ENCODE peak calls at places on chromosomes 12 and 14, in nine cellular contexts. L is fibroblast of lung; R is B cell; S is spleen; W is heart left ventricle; N is cardiac muscle cell; Z is tibial artery; X is activated B cell treated with CpG ODN at 0.5 μM for 24 hours; F is CD4-positive, alpha-beta T cell. A is an unnamed sample.

GRCh38 chr14:23442721-23443356 is 7.4 kb upstream of the MYH7 start:
- DNase-seq in L (no peak), R (no peak), S (no peak), W (peak), N (peak), Z (no peak), X (no peak), F (no peak), A (no peak)

GRCh38 chr12:85996280-85996679 is 122.2 kb downstream of the NTS start:
- DNase-seq in L (peak), R (no peak), S (no peak), W (no peak), N (no peak), Z (no peak), X (no peak), F (no peak), A (no peak)

GRCh38 chr14:63517354-63517753 is 25.8 kb downstream of the PPP2R5E start:
- DNase-seq in L (no peak), R (no peak), S (no peak), W (no peak), N (no peak), Z (no peak), X (no peak), F (no peak), A (no peak)

GRCh38 chr14:95046711-95047681 is 110.3 kb downstream of the DICER1 start:
- DNase-seq in L (no peak), R (no peak), S (peak), W (no peak), N (no peak), Z (no peak), X (no peak), F (no peak), A (peak)

GRCh38 chr12:132869551-132869950 is 17.9 kb downstream of the CHFR start:
- DNase-seq in L (no peak), R (no peak), S (no peak), W (no peak), N (no peak), Z (no peak), X (no peak), F (no peak), A (no peak)

GRCh38 chr14:35470775-35471174 is 63.2 kb upstream of the INSM2 start:
- DNase-seq in L (peak), R (no peak), S (no peak), W (no peak), N (peak), Z (no peak), X (no peak), F (no peak), A (no peak)

GRCh38 chr14:71803539-71804260 is 128.5 kb upstream of the RGS6 start:
- DNase-seq in L (peak), R (no peak), S (no peak), W (no peak), N (no peak), Z (no peak), X (no peak), F (no peak), A (no peak)

GRCh38 chr14:75088566-75089373 is 19.3 kb downstream of the ZC2HC1C start:
- DNase-seq in L (peak), R (peak), S (no peak), W (no peak), N (peak), Z (peak), X (no peak), F (peak), A (peak)

GRCh38 chr12:109888179-109889020 is 8.1 kb upstream of the GLTP start:
- DNase-seq in L (peak), R (no peak), S (no peak), W (no peak), N (no peak), Z (peak), X (no peak), F (no peak), A (no peak)

GRCh38 chr12:114698566-114699163 is 14.7 kb upstream of the TBX3 start:
- DNase-seq in L (no peak), R (no peak), S (no peak), W (no peak), N (no peak), Z (no peak), X (no peak), F (no peak), A (no peak)

GRCh38 chr12:62785941-62786559 is 148.9 kb downstream of the PPM1H start:
- DNase-seq in L (peak), R (no peak), S (no peak), W (peak), N (no peak), Z (no peak), X (no peak), F (no peak), A (no peak)

GRCh38 chr12:96828169-96828789 is 78.8 kb upstream of the NEDD1 start:
- DNase-seq in L (no peak), R (no peak), S (no peak), W (no peak), N (no peak), Z (no peak), X (no peak), F (no peak), A (no peak)

GRCh38 chr12:49873361-49873934 is 30.3 kb downstream of the FAIM2 start:
- DNase-seq in L (peak), R (no peak), S (peak), W (no peak), N (no peak), Z (no peak), X (no peak), F (no peak), A (no peak)

GRCh38 chr12:126219654-126220279 is 1154.5 kb downstream of the AACS start:
- DNase-seq in L (peak), R (no peak), S (no peak), W (no peak), N (no peak), Z (no peak), X (no peak), F (no peak), A (no peak)

GRCh38 chr14:29805415-29806123 is 122.1 kb downstream of the PRKD1 start:
- DNase-seq in L (peak), R (no peak), S (no peak), W (peak), N (no peak), Z (peak), X (no peak), F (no peak), A (no peak)

GRCh38 chr14:61406670-61407069 is 85.3 kb downstream of the PRKCH start:
- DNase-seq in L (no peak), R (no peak), S (no peak), W (no peak), N (no peak), Z (no peak), X (no peak), F (no peak), A (no peak)

GRCh38 chr12:132224484-132224883 is 80.2 kb downstream of the NOC4L start:
- DNase-seq in L (no peak), R (no peak), S (no peak), W (no peak), N (no peak), Z (no peak), X (no peak), F (no peak), A (no peak)

GRCh38 chr14:31842905-31843304 is 234.2 kb upstream of the ARHGAP5 start:
- DNase-seq in L (peak), R (no peak), S (no peak), W (no peak), N (no peak), Z (no peak), X (no peak), F (no peak), A (no peak)

GRCh38 chr12:47277972-47278448 is 198.3 kb upstream of the AMIGO2 start:
- DNase-seq in L (peak), R (no peak), S (no peak), W (no peak), N (no peak), Z (no peak), X (no peak), F (no peak), A (no peak)

GRCh38 chr14:76152333-76152681 is 585 bp downstream of the GPATCH2L start:
- DNase-seq in L (peak), R (peak), S (peak), W (peak), N (peak), Z (peak), X (peak), F (peak), A (peak)

GRCh38 chr12:45409966-45410365 is 194.1 kb downstream of the ANO6 start:
- DNase-seq in L (peak), R (no peak), S (no peak), W (peak), N (no peak), Z (peak), X (no peak), F (no peak), A (no peak)

GRCh38 chr14:96100171-96101064 is 61.3 kb downstream of the C14orf132 start:
- DNase-seq in L (peak), R (peak), S (peak), W (peak), N (peak), Z (peak), X (no peak), F (peak), A (peak)

GRCh38 chr12:93921511-93921910 is 226.9 kb upstream of the PLXNC1 start:
- DNase-seq in L (no peak), R (no peak), S (no peak), W (no peak), N (no peak), Z (no peak), X (no peak), F (no peak), A (no peak)

GRCh38 chr14:24430682-24431568 is 1.2 kb downstream of the KHNYN start:
- DNase-seq in L (peak), R (peak), S (peak), W (peak), N (no peak), Z (no peak), X (peak), F (peak), A (no peak)

GRCh38 chr12:112031472-112031871 is 18.2 kb downstream of the ERP29 start:
- DNase-seq in L (no peak), R (no peak), S (no peak), W (no peak), N (no peak), Z (no peak), X (no peak), F (no peak), A (no peak)

GRCh38 chr14:24438198-24439095 is 4.1 kb downstream of the SDR39U1 start:
- DNase-seq in L (no peak), R (no peak), S (no peak), W (no peak), N (no peak), Z (no peak), X (no peak), F (no peak), A (no peak)

GRCh38 chr14:37093364-37093763 is 79.0 kb downstream of the SLC25A21 start:
- DNase-seq in L (no peak), R (no peak), S (no peak), W (no peak), N (no peak), Z (no peak), X (no peak), F (no peak), A (no peak)

GRCh38 chr14:92914087-92914656 is 8.8 kb upstream of the CHGA start:
- DNase-seq in L (peak), R (no peak), S (no peak), W (peak), N (peak), Z (no peak), X (no peak), F (no peak), A (peak)

GRCh38 chr12:64010069-64010686 is 165.7 kb downstream of the SRGAP1 start:
- DNase-seq in L (peak), R (no peak), S (no peak), W (no peak), N (no peak), Z (no peak), X (no peak), F (no peak), A (no peak)

GRCh38 chr14:105776924-105777323 is 250.5 kb downstream of the TMEM121 start:
- DNase-seq in L (no peak), R (no peak), S (no peak), W (no peak), N (no peak), Z (no peak), X (no peak), F (no peak), A (no peak)
- TF ChIP-seq CTCF in L (no peak), R (no peak), S (no peak), W (no peak), N (no peak), Z (no peak), X (no peak), F (no peak), A (no peak)

GRCh38 chr12:1915082-1915968 is 3.1 kb downstream of the CACNA2D4 start:
- DNase-seq in L (no peak), R (no peak), S (peak), W (peak), N (no peak), Z (no peak), X (no peak), F (peak), A (peak)
- TF ChIP-seq CTCF in L (no peak), R (no peak), S (no peak), W (no peak), N (no peak), Z (no peak), X (no peak), F (no peak), A (no peak)

DNA sequence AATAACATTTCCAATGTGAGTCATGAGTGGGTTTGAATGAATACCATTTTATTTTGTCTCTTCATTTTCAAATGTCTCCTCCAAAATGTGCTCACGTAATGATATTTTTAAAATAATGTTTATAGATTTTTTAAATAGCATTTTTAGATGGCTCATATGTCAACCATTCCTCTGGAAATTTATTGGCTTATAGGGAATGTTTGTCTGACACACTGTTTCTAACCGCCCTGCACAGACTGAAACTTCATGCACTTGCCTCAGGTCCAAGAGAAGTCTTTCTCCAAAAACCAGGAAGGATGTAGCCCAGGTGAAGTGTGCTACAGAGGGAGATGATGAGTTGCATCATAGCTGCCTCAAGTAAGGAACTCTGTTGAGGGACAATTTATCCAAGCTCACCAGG is 88.7 kb upstream of the PLEKHG7 start:
- DNase-seq in L (no peak), R (no peak), S (no peak), W (no peak), N (no peak), Z (no peak), X (no peak), F (no peak), A (no peak)
- TF ChIP-seq CTCF in L (no peak), R (no peak), S (no peak), W (no peak), N (no peak), Z (no peak), X (no peak), F (no peak), A (no peak)

GRCh38 chr12:106682594-106683234 is 91.8 kb upstream of the RIC8B start:
- DNase-seq in L (peak), R (no peak), S (no peak), W (no peak), N (no peak), Z (no peak), X (no peak), F (no peak), A (no peak)
- TF ChIP-seq CTCF in L (peak), R (no peak), S (no peak), W (peak), N (peak), Z (no peak), X (no peak), F (no peak), A (no peak)

GRCh38 chr12:98422809-98423208 is 92.6 kb upstream of the TMPO start:
- DNase-seq in L (no peak), R (no peak), S (no peak), W (no peak), N (peak), Z (no peak), X (no peak), F (no peak), A (no peak)
- TF ChIP-seq CTCF in L (peak), R (no peak), S (no peak), W (no peak), N (peak), Z (no peak), X (no peak), F (no peak), A (no peak)

GRCh38 chr12:42296503-42297109 is 29.3 kb downstream of the ZCRB1 start:
- DNase-seq in L (no peak), R (no peak), S (no peak), W (no peak), N (no peak), Z (no peak), X (no peak), F (no peak), A (no peak)
- TF ChIP-seq CTCF in L (peak), R (peak), S (no peak), W (no peak), N (peak), Z (no peak), X (no peak), F (no peak), A (peak)

DNA sequence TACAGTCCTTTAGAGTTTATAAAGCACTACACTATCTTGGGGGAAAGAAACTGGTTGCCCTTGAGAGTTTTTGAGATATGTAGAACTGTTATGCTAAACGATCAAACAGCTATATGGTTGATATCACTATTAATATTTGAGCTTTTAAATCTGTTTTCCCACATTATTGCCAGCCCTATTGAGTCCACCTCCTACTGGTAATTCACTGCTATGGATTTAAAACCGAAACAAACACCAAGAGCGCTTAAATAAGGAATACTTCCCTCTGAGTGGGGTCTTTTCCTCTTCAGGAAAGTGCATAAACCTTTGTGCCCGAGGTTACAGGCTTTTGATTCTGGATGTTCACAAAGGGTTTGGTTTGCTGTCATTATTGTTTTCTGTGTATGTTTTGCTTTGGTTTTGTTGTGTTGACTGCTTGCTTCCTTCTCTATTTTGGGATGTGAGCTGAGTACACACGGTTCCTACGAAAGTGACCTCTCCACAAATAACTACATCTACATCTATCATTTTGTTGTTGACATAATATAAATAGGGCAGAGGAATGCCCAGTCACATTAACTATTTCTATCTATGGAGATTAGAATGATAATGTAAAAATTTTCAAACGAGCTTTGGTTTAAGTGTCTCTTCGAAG is 44.8 kb downstream of the LGR5 start:
- DNase-seq in L (no peak), R (no peak), S (no peak), W (no peak), N (no peak), Z (no peak), X (no peak), F (no peak), A (no peak)
- TF ChIP-seq CTCF in L (no peak), R (no peak), S (no peak), W (no peak), N (no peak), Z (no peak), X (no peak), F (no peak), A (no peak)

A was measured in mesothelial cell of epicardium.